ENCODE peak calls at places on chromosomes 11 and 22, in six cellular contexts. One of them, this sample, is unnamed.

GRCh38 chr11:87473174-87473573 is 435.4 kb downstream of the TMEM135 start:
- DNase-seq in activated gamma-delta T cell treated with Interleukin-2 at 50 U/mL for 16 hours: no peak
- DNase-seq in NCI-H1092: no peak
- DNase-seq in effector CD4-positive, alpha-beta T cell: no peak
- DNase-seq in H7: no peak
- DNase-seq in stimulated activated CD4-positive, alpha-beta T cell treated with anti-CD3 and anti-CD28 coated beads, Interleukin-4, amount 100 ng/mL, for 24 hours: no peak
- DNase-seq in this sample: no peak

GRCh38 chr22:29580200-29580810 is 608 bp downstream of the NIPSNAP1 start:
- DNase-seq in activated gamma-delta T cell treated with Interleukin-2 at 50 U/mL for 16 hours: no peak
- DNase-seq in NCI-H1092: no peak
- DNase-seq in effector CD4-positive, alpha-beta T cell: no peak
- DNase-seq in H7: peak
- DNase-seq in stimulated activated CD4-positive, alpha-beta T cell treated with anti-CD3 and anti-CD28 coated beads, Interleukin-4, amount 100 ng/mL, for 24 hours: no peak
- DNase-seq in this sample: no peak

GRCh38 chr11:83140691-83141455 is 16.1 kb upstream of the PCF11 start:
- DNase-seq in activated gamma-delta T cell treated with Interleukin-2 at 50 U/mL for 16 hours: no peak
- DNase-seq in NCI-H1092: no peak
- DNase-seq in effector CD4-positive, alpha-beta T cell: no peak
- DNase-seq in H7: no peak
- DNase-seq in stimulated activated CD4-positive, alpha-beta T cell treated with anti-CD3 and anti-CD28 coated beads, Interleukin-4, amount 100 ng/mL, for 24 hours: no peak
- DNase-seq in this sample: no peak

GRCh38 chr22:19292262-19293230 is 1.0 kb upstream of the CLTCL1 start:
- DNase-seq in activated gamma-delta T cell treated with Interleukin-2 at 50 U/mL for 16 hours: peak
- DNase-seq in NCI-H1092: no peak
- DNase-seq in effector CD4-positive, alpha-beta T cell: no peak
- DNase-seq in H7: no peak
- DNase-seq in stimulated activated CD4-positive, alpha-beta T cell treated with anti-CD3 and anti-CD28 coated beads, Interleukin-4, amount 100 ng/mL, for 24 hours: peak
- DNase-seq in this sample: no peak

GRCh38 chr11:84247931-84248330 is 961.8 kb upstream of the CCDC90B start:
- DNase-seq in activated gamma-delta T cell treated with Interleukin-2 at 50 U/mL for 16 hours: no peak
- DNase-seq in NCI-H1092: no peak
- DNase-seq in effector CD4-positive, alpha-beta T cell: no peak
- DNase-seq in H7: no peak
- DNase-seq in stimulated activated CD4-positive, alpha-beta T cell treated with anti-CD3 and anti-CD28 coated beads, Interleukin-4, amount 100 ng/mL, for 24 hours: no peak
- DNase-seq in this sample: no peak

GRCh38 chr11:134036484-134037092 is 32.3 kb upstream of the JAM3 start:
- DNase-seq in activated gamma-delta T cell treated with Interleukin-2 at 50 U/mL for 16 hours: no peak
- DNase-seq in NCI-H1092: no peak
- DNase-seq in effector CD4-positive, alpha-beta T cell: no peak
- DNase-seq in H7: peak
- DNase-seq in stimulated activated CD4-positive, alpha-beta T cell treated with anti-CD3 and anti-CD28 coated beads, Interleukin-4, amount 100 ng/mL, for 24 hours: no peak
- DNase-seq in this sample: no peak

GRCh38 chr11:11022126-11022730 is 164.4 kb upstream of the ZBED5 start:
- DNase-seq in activated gamma-delta T cell treated with Interleukin-2 at 50 U/mL for 16 hours: peak
- DNase-seq in NCI-H1092: peak
- DNase-seq in effector CD4-positive, alpha-beta T cell: no peak
- DNase-seq in H7: no peak
- DNase-seq in stimulated activated CD4-positive, alpha-beta T cell treated with anti-CD3 and anti-CD28 coated beads, Interleukin-4, amount 100 ng/mL, for 24 hours: peak
- DNase-seq in this sample: no peak

GRCh38 chr11:102079625-102080024 is 30.6 kb upstream of the YAP1 start:
- DNase-seq in activated gamma-delta T cell treated with Interleukin-2 at 50 U/mL for 16 hours: no peak
- DNase-seq in NCI-H1092: no peak
- DNase-seq in effector CD4-positive, alpha-beta T cell: no peak
- DNase-seq in H7: no peak
- DNase-seq in stimulated activated CD4-positive, alpha-beta T cell treated with anti-CD3 and anti-CD28 coated beads, Interleukin-4, amount 100 ng/mL, for 24 hours: no peak
- DNase-seq in this sample: no peak

GRCh38 chr11:69635804-69636511 is 5.0 kb upstream of the CCND1 start:
- DNase-seq in activated gamma-delta T cell treated with Interleukin-2 at 50 U/mL for 16 hours: no peak
- DNase-seq in NCI-H1092: no peak
- DNase-seq in effector CD4-positive, alpha-beta T cell: no peak
- DNase-seq in H7: peak
- DNase-seq in stimulated activated CD4-positive, alpha-beta T cell treated with anti-CD3 and anti-CD28 coated beads, Interleukin-4, amount 100 ng/mL, for 24 hours: no peak
- DNase-seq in this sample: no peak

GRCh38 chr11:12410006-12410728 is 32.8 kb downstream of the PARVA start:
- DNase-seq in activated gamma-delta T cell treated with Interleukin-2 at 50 U/mL for 16 hours: no peak
- DNase-seq in NCI-H1092: peak
- DNase-seq in effector CD4-positive, alpha-beta T cell: no peak
- DNase-seq in H7: peak
- DNase-seq in stimulated activated CD4-positive, alpha-beta T cell treated with anti-CD3 and anti-CD28 coated beads, Interleukin-4, amount 100 ng/mL, for 24 hours: no peak
- DNase-seq in this sample: no peak

GRCh38 chr11:33620423-33621120 is 80.1 kb downstream of the C11orf91 start:
- DNase-seq in activated gamma-delta T cell treated with Interleukin-2 at 50 U/mL for 16 hours: no peak
- DNase-seq in NCI-H1092: no peak
- DNase-seq in effector CD4-positive, alpha-beta T cell: no peak
- DNase-seq in H7: no peak
- DNase-seq in stimulated activated CD4-positive, alpha-beta T cell treated with anti-CD3 and anti-CD28 coated beads, Interleukin-4, amount 100 ng/mL, for 24 hours: no peak
- DNase-seq in this sample: no peak

GRCh38 chr22:24926849-24927579 is 19.5 kb downstream of the LHFPL7 start:
- DNase-seq in activated gamma-delta T cell treated with Interleukin-2 at 50 U/mL for 16 hours: no peak
- DNase-seq in NCI-H1092: no peak
- DNase-seq in effector CD4-positive, alpha-beta T cell: no peak
- DNase-seq in H7: no peak
- DNase-seq in stimulated activated CD4-positive, alpha-beta T cell treated with anti-CD3 and anti-CD28 coated beads, Interleukin-4, amount 100 ng/mL, for 24 hours: no peak
- DNase-seq in this sample: no peak

GRCh38 chr22:48758905-48759875 is 1068.5 kb downstream of the BRD1 start:
- DNase-seq in activated gamma-delta T cell treated with Interleukin-2 at 50 U/mL for 16 hours: no peak
- DNase-seq in NCI-H1092: no peak
- DNase-seq in effector CD4-positive, alpha-beta T cell: no peak
- DNase-seq in H7: peak
- DNase-seq in stimulated activated CD4-positive, alpha-beta T cell treated with anti-CD3 and anti-CD28 coated beads, Interleukin-4, amount 100 ng/mL, for 24 hours: peak
- DNase-seq in this sample: no peak

GRCh38 chr11:77073328-77074001 is 6.7 kb downstream of the CAPN5 start:
- DNase-seq in activated gamma-delta T cell treated with Interleukin-2 at 50 U/mL for 16 hours: no peak
- DNase-seq in NCI-H1092: no peak
- DNase-seq in effector CD4-positive, alpha-beta T cell: no peak
- DNase-seq in H7: peak
- DNase-seq in stimulated activated CD4-positive, alpha-beta T cell treated with anti-CD3 and anti-CD28 coated beads, Interleukin-4, amount 100 ng/mL, for 24 hours: no peak
- DNase-seq in this sample: no peak

GRCh38 chr11:26127336-26127735 is 204.6 kb upstream of the ANO3 start:
- DNase-seq in activated gamma-delta T cell treated with Interleukin-2 at 50 U/mL for 16 hours: no peak
- DNase-seq in NCI-H1092: no peak
- DNase-seq in effector CD4-positive, alpha-beta T cell: no peak
- DNase-seq in H7: no peak
- DNase-seq in stimulated activated CD4-positive, alpha-beta T cell treated with anti-CD3 and anti-CD28 coated beads, Interleukin-4, amount 100 ng/mL, for 24 hours: no peak
- DNase-seq in this sample: no peak

GRCh38 chr11:34340653-34341052 is 17.2 kb downstream of the ABTB2 start:
- DNase-seq in activated gamma-delta T cell treated with Interleukin-2 at 50 U/mL for 16 hours: no peak
- DNase-seq in NCI-H1092: no peak
- DNase-seq in effector CD4-positive, alpha-beta T cell: no peak
- DNase-seq in H7: no peak
- DNase-seq in stimulated activated CD4-positive, alpha-beta T cell treated with anti-CD3 and anti-CD28 coated beads, Interleukin-4, amount 100 ng/mL, for 24 hours: no peak
- DNase-seq in this sample: no peak

GRCh38 chr22:50544078-50544745 is 1.5 kb upstream of the KLHDC7B start:
- DNase-seq in activated gamma-delta T cell treated with Interleukin-2 at 50 U/mL for 16 hours: peak
- DNase-seq in NCI-H1092: peak
- DNase-seq in effector CD4-positive, alpha-beta T cell: peak
- DNase-seq in H7: peak
- DNase-seq in stimulated activated CD4-positive, alpha-beta T cell treated with anti-CD3 and anti-CD28 coated beads, Interleukin-4, amount 100 ng/mL, for 24 hours: peak
- DNase-seq in this sample: peak

GRCh38 chr11:69355346-69355940 is 61.5 kb downstream of the MYEOV start:
- DNase-seq in activated gamma-delta T cell treated with Interleukin-2 at 50 U/mL for 16 hours: no peak
- DNase-seq in NCI-H1092: no peak
- DNase-seq in effector CD4-positive, alpha-beta T cell: no peak
- DNase-seq in H7: no peak
- DNase-seq in stimulated activated CD4-positive, alpha-beta T cell treated with anti-CD3 and anti-CD28 coated beads, Interleukin-4, amount 100 ng/mL, for 24 hours: peak
- DNase-seq in this sample: no peak

GRCh38 chr11:63933459-63933858 is 5.3 kb upstream of the NAA40 start:
- DNase-seq in activated gamma-delta T cell treated with Interleukin-2 at 50 U/mL for 16 hours: no peak
- DNase-seq in NCI-H1092: no peak
- DNase-seq in effector CD4-positive, alpha-beta T cell: no peak
- DNase-seq in H7: no peak
- DNase-seq in stimulated activated CD4-positive, alpha-beta T cell treated with anti-CD3 and anti-CD28 coated beads, Interleukin-4, amount 100 ng/mL, for 24 hours: no peak
- DNase-seq in this sample: no peak

GRCh38 chr11:87292598-87292997 is 254.9 kb downstream of the TMEM135 start:
- DNase-seq in activated gamma-delta T cell treated with Interleukin-2 at 50 U/mL for 16 hours: no peak
- DNase-seq in NCI-H1092: no peak
- DNase-seq in effector CD4-positive, alpha-beta T cell: no peak
- DNase-seq in H7: no peak
- DNase-seq in stimulated activated CD4-positive, alpha-beta T cell treated with anti-CD3 and anti-CD28 coated beads, Interleukin-4, amount 100 ng/mL, for 24 hours: no peak
- DNase-seq in this sample: no peak

GRCh38 chr11:10984250-10984649 is 126.4 kb upstream of the ZBED5 start:
- DNase-seq in activated gamma-delta T cell treated with Interleukin-2 at 50 U/mL for 16 hours: no peak
- DNase-seq in NCI-H1092: no peak
- DNase-seq in effector CD4-positive, alpha-beta T cell: no peak
- DNase-seq in H7: peak
- DNase-seq in stimulated activated CD4-positive, alpha-beta T cell treated with anti-CD3 and anti-CD28 coated beads, Interleukin-4, amount 100 ng/mL, for 24 hours: no peak
- DNase-seq in this sample: no peak

GRCh38 chr11:61778920-61779650 is 13.3 kb downstream of the TMEM258 start:
- DNase-seq in activated gamma-delta T cell treated with Interleukin-2 at 50 U/mL for 16 hours: no peak
- DNase-seq in NCI-H1092: no peak
- DNase-seq in effector CD4-positive, alpha-beta T cell: no peak
- DNase-seq in H7: peak
- DNase-seq in stimulated activated CD4-positive, alpha-beta T cell treated with anti-CD3 and anti-CD28 coated beads, Interleukin-4, amount 100 ng/mL, for 24 hours: no peak
- DNase-seq in this sample: no peak

GRCh38 chr11:101336858-101337257 is 207.2 kb upstream of the PGR start:
- DNase-seq in activated gamma-delta T cell treated with Interleukin-2 at 50 U/mL for 16 hours: no peak
- DNase-seq in NCI-H1092: peak
- DNase-seq in effector CD4-positive, alpha-beta T cell: no peak
- DNase-seq in H7: no peak
- DNase-seq in stimulated activated CD4-positive, alpha-beta T cell treated with anti-CD3 and anti-CD28 coated beads, Interleukin-4, amount 100 ng/mL, for 24 hours: no peak
- DNase-seq in this sample: no peak

GRCh38 chr11:126102436-126102894 is 39.8 kb upstream of the CDON start:
- DNase-seq in activated gamma-delta T cell treated with Interleukin-2 at 50 U/mL for 16 hours: no peak
- DNase-seq in NCI-H1092: no peak
- DNase-seq in effector CD4-positive, alpha-beta T cell: no peak
- DNase-seq in H7: no peak
- DNase-seq in stimulated activated CD4-positive, alpha-beta T cell treated with anti-CD3 and anti-CD28 coated beads, Interleukin-4, amount 100 ng/mL, for 24 hours: no peak
- DNase-seq in this sample: no peak

GRCh38 chr11:6606471-6607189 is 3.1 kb downstream of the ILK start:
- DNase-seq in activated gamma-delta T cell treated with Interleukin-2 at 50 U/mL for 16 hours: peak
- DNase-seq in NCI-H1092: no peak
- DNase-seq in effector CD4-positive, alpha-beta T cell: peak
- DNase-seq in H7: peak
- DNase-seq in stimulated activated CD4-positive, alpha-beta T cell treated with anti-CD3 and anti-CD28 coated beads, Interleukin-4, amount 100 ng/mL, for 24 hours: peak
- DNase-seq in this sample: peak

GRCh38 chr11:10876168-10876567 is 18.3 kb upstream of the ZBED5 start:
- DNase-seq in activated gamma-delta T cell treated with Interleukin-2 at 50 U/mL for 16 hours: no peak
- DNase-seq in NCI-H1092: no peak
- DNase-seq in effector CD4-positive, alpha-beta T cell: no peak
- DNase-seq in H7: no peak
- DNase-seq in stimulated activated CD4-positive, alpha-beta T cell treated with anti-CD3 and anti-CD28 coated beads, Interleukin-4, amount 100 ng/mL, for 24 hours: no peak
- DNase-seq in this sample: no peak

GRCh38 chr11:132872223-132872622 is 660.1 kb downstream of the OPCML start:
- DNase-seq in activated gamma-delta T cell treated with Interleukin-2 at 50 U/mL for 16 hours: no peak
- DNase-seq in NCI-H1092: no peak
- DNase-seq in effector CD4-positive, alpha-beta T cell: no peak
- DNase-seq in H7: no peak
- DNase-seq in stimulated activated CD4-positive, alpha-beta T cell treated with anti-CD3 and anti-CD28 coated beads, Interleukin-4, amount 100 ng/mL, for 24 hours: no peak
- DNase-seq in this sample: no peak

GRCh38 chr11:130671801-130672700 is 223.6 kb downstream of the ADAMTS15 start:
- DNase-seq in activated gamma-delta T cell treated with Interleukin-2 at 50 U/mL for 16 hours: no peak
- DNase-seq in NCI-H1092: peak
- DNase-seq in effector CD4-positive, alpha-beta T cell: no peak
- DNase-seq in H7: peak
- DNase-seq in stimulated activated CD4-positive, alpha-beta T cell treated with anti-CD3 and anti-CD28 coated beads, Interleukin-4, amount 100 ng/mL, for 24 hours: no peak
- DNase-seq in this sample: no peak

GRCh38 chr11:57792060-57792541 is 30.5 kb downstream of the CTNND1 start:
- DNase-seq in activated gamma-delta T cell treated with Interleukin-2 at 50 U/mL for 16 hours: peak
- DNase-seq in NCI-H1092: no peak
- DNase-seq in effector CD4-positive, alpha-beta T cell: peak
- DNase-seq in H7: no peak
- DNase-seq in stimulated activated CD4-positive, alpha-beta T cell treated with anti-CD3 and anti-CD28 coated beads, Interleukin-4, amount 100 ng/mL, for 24 hours: peak
- DNase-seq in this sample: no peak

GRCh38 chr11:95845168-95845567 is 54.9 kb downstream of the CEP57 start:
- DNase-seq in activated gamma-delta T cell treated with Interleukin-2 at 50 U/mL for 16 hours: no peak
- DNase-seq in NCI-H1092: no peak
- DNase-seq in effector CD4-positive, alpha-beta T cell: no peak
- DNase-seq in H7: no peak
- DNase-seq in stimulated activated CD4-positive, alpha-beta T cell treated with anti-CD3 and anti-CD28 coated beads, Interleukin-4, amount 100 ng/mL, for 24 hours: no peak
- DNase-seq in this sample: no peak

GRCh38 chr11:19727246-19727645 is 14.6 kb downstream of the NAV2 start:
- DNase-seq in activated gamma-delta T cell treated with Interleukin-2 at 50 U/mL for 16 hours: no peak
- DNase-seq in NCI-H1092: no peak
- DNase-seq in effector CD4-positive, alpha-beta T cell: no peak
- DNase-seq in H7: no peak
- DNase-seq in stimulated activated CD4-positive, alpha-beta T cell treated with anti-CD3 and anti-CD28 coated beads, Interleukin-4, amount 100 ng/mL, for 24 hours: no peak
- DNase-seq in this sample: no peak

GRCh38 chr11:11263238-11264030 is 89.6 kb downstream of the CSNK2A3 start:
- DNase-seq in activated gamma-delta T cell treated with Interleukin-2 at 50 U/mL for 16 hours: no peak
- DNase-seq in NCI-H1092: peak
- DNase-seq in effector CD4-positive, alpha-beta T cell: no peak
- DNase-seq in H7: no peak
- DNase-seq in stimulated activated CD4-positive, alpha-beta T cell treated with anti-CD3 and anti-CD28 coated beads, Interleukin-4, amount 100 ng/mL, for 24 hours: no peak
- DNase-seq in this sample: no peak

GRCh38 chr11:73268671-73269271 is 3.4 kb upstream of the P2RY6 start:
- DNase-seq in activated gamma-delta T cell treated with Interleukin-2 at 50 U/mL for 16 hours: no peak
- DNase-seq in NCI-H1092: no peak
- DNase-seq in effector CD4-positive, alpha-beta T cell: no peak
- DNase-seq in H7: peak
- DNase-seq in stimulated activated CD4-positive, alpha-beta T cell treated with anti-CD3 and anti-CD28 coated beads, Interleukin-4, amount 100 ng/mL, for 24 hours: no peak
- DNase-seq in this sample: no peak

GRCh38 chr11:97880209-97880608 is 1140.5 kb upstream of the CNTN5 start:
- DNase-seq in activated gamma-delta T cell treated with Interleukin-2 at 50 U/mL for 16 hours: no peak
- DNase-seq in NCI-H1092: no peak
- DNase-seq in effector CD4-positive, alpha-beta T cell: no peak
- DNase-seq in H7: no peak
- DNase-seq in stimulated activated CD4-positive, alpha-beta T cell treated with anti-CD3 and anti-CD28 coated beads, Interleukin-4, amount 100 ng/mL, for 24 hours: no peak
- DNase-seq in this sample: no peak

GRCh38 chr11:9315078-9315688 is 790 bp upstream of the TMEM41B start:
- DNase-seq in activated gamma-delta T cell treated with Interleukin-2 at 50 U/mL for 16 hours: no peak
- DNase-seq in NCI-H1092: no peak
- DNase-seq in effector CD4-positive, alpha-beta T cell: no peak
- DNase-seq in H7: no peak
- DNase-seq in stimulated activated CD4-positive, alpha-beta T cell treated with anti-CD3 and anti-CD28 coated beads, Interleukin-4, amount 100 ng/mL, for 24 hours: no peak
- DNase-seq in this sample: no peak

GRCh38 chr11:27381238-27381666 is 18.2 kb upstream of the CCDC34 start:
- DNase-seq in activated gamma-delta T cell treated with Interleukin-2 at 50 U/mL for 16 hours: no peak
- DNase-seq in NCI-H1092: no peak
- DNase-seq in effector CD4-positive, alpha-beta T cell: no peak
- DNase-seq in H7: no peak
- DNase-seq in stimulated activated CD4-positive, alpha-beta T cell treated with anti-CD3 and anti-CD28 coated beads, Interleukin-4, amount 100 ng/mL, for 24 hours: no peak
- DNase-seq in this sample: no peak

GRCh38 chr22:21100149-21101032 is 54.6 kb downstream of the LRRC74B start:
- DNase-seq in activated gamma-delta T cell treated with Interleukin-2 at 50 U/mL for 16 hours: no peak
- DNase-seq in NCI-H1092: no peak
- DNase-seq in effector CD4-positive, alpha-beta T cell: no peak
- DNase-seq in H7: no peak
- DNase-seq in stimulated activated CD4-positive, alpha-beta T cell treated with anti-CD3 and anti-CD28 coated beads, Interleukin-4, amount 100 ng/mL, for 24 hours: no peak
- DNase-seq in this sample: no peak

GRCh38 chr22:25420925-25421904 is 143.3 kb upstream of the GRK3 start:
- DNase-seq in activated gamma-delta T cell treated with Interleukin-2 at 50 U/mL for 16 hours: no peak
- DNase-seq in NCI-H1092: peak
- DNase-seq in effector CD4-positive, alpha-beta T cell: no peak
- DNase-seq in H7: peak
- DNase-seq in stimulated activated CD4-positive, alpha-beta T cell treated with anti-CD3 and anti-CD28 coated beads, Interleukin-4, amount 100 ng/mL, for 24 hours: no peak
- DNase-seq in this sample: no peak

GRCh38 chr11:102733232-102733875 is 8.6 kb upstream of the MMP8 start:
- DNase-seq in activated gamma-delta T cell treated with Interleukin-2 at 50 U/mL for 16 hours: no peak
- DNase-seq in NCI-H1092: no peak
- DNase-seq in effector CD4-positive, alpha-beta T cell: no peak
- DNase-seq in H7: peak
- DNase-seq in stimulated activated CD4-positive, alpha-beta T cell treated with anti-CD3 and anti-CD28 coated beads, Interleukin-4, amount 100 ng/mL, for 24 hours: peak
- DNase-seq in this sample: peak